ENCODE peak calls at places on chromosome 14, in four cellular contexts. I, B, Y and K are unnamed samples.

GRCh38 chr14:99774526-99775307 is 18.5 kb upstream of the EML1 start:
- DNase-seq in I (no peak), B (peak; percentile 49), Y (peak; percentile 7), K (no peak)

GRCh38 chr14:47674546-47675238 is 713 bp downstream of the MDGA2 start:
- DNase-seq in I (peak; percentile 82), B (peak; percentile 22), Y (no peak), K (no peak)

GRCh38 chr14:21867541-21867940 is 193.9 kb upstream of the OR4E1 start:
- DNase-seq in I (no peak), B (no peak), Y (no peak), K (peak; percentile 57)

GRCh38 chr14:71905031-71905430 is 27.2 kb upstream of the RGS6 start:
- DNase-seq in I (no peak), B (no peak), Y (no peak), K (no peak)

GRCh38 chr14:97248973-97249372 is 451.8 kb downstream of the VRK1 start:
- DNase-seq in I (no peak), B (no peak), Y (no peak), K (no peak)

GRCh38 chr14:23327947-23328744 is 6.9 kb downstream of the PABPN1 start:
- DNase-seq in I (peak; percentile 84), B (peak; percentile 85), Y (peak; percentile 83), K (peak; percentile 76)

GRCh38 chr14:24055971-24056799 is 4.4 kb downstream of the CARMIL3 start:
- DNase-seq in I (no peak), B (no peak), Y (no peak), K (no peak)

GRCh38 chr14:38252066-38252710 is 3.7 kb downstream of the CLEC14A start:
- DNase-seq in I (no peak), B (no peak), Y (no peak), K (no peak)

GRCh38 chr14:71532349-71532748 is 399.9 kb upstream of the RGS6 start:
- DNase-seq in I (no peak), B (no peak), Y (no peak), K (no peak)

GRCh38 chr14:74085047-74085637 is 386 bp downstream of the LIN52 start:
- DNase-seq in I (no peak), B (peak; percentile 36), Y (no peak), K (peak; percentile 34)

GRCh38 chr14:58969951-58970751 is 218.3 kb upstream of the DAAM1 start:
- DNase-seq in I (peak; percentile 79), B (no peak), Y (no peak), K (no peak)

GRCh38 chr14:95098984-95099599 is 58.2 kb downstream of the DICER1 start:
- DNase-seq in I (peak; percentile 83), B (peak; percentile 81), Y (peak; percentile 52), K (peak; percentile 45)

GRCh38 chr14:22865424-22866215 is 5.9 kb upstream of the LRP10 start:
- DNase-seq in I (peak; percentile 95), B (no peak), Y (no peak), K (no peak)

GRCh38 chr14:31880935-31881334 is 196.2 kb upstream of the ARHGAP5 start:
- DNase-seq in I (no peak), B (peak; percentile 47), Y (no peak), K (peak; percentile 46)

GRCh38 chr14:100824156-100824555 is 1.8 kb upstream of the MEG3 start:
- DNase-seq in I (peak; percentile 75), B (no peak), Y (peak; percentile 28), K (no peak)

GRCh38 chr14:93430319-93430801 is 379 bp upstream of the UNC79 start:
- DNase-seq in I (peak; percentile 88), B (peak; percentile 41), Y (no peak), K (no peak)

GRCh38 chr14:92973265-92973797 is 50.4 kb downstream of the CHGA start:
- DNase-seq in I (peak; percentile 97), B (peak; percentile 78), Y (peak; percentile 93), K (peak; percentile 78)

GRCh38 chr14:66507181-66507721 is 696 bp upstream of the GPHN start:
- DNase-seq in I (no peak), B (no peak), Y (no peak), K (no peak)

GRCh38 chr14:52259452-52259851 is 8.0 kb upstream of the PTGDR start:
- DNase-seq in I (no peak), B (no peak), Y (no peak), K (no peak)

GRCh38 chr14:94115068-94115591 is 4.6 kb downstream of the IFI27 start:
- DNase-seq in I (peak; percentile 13), B (no peak), Y (peak; percentile 57), K (no peak)

GRCh38 chr14:69712637-69713088 is 54.3 kb upstream of the SRSF5 start:
- DNase-seq in I (peak; percentile 86), B (no peak), Y (peak; percentile 47), K (peak; percentile 31)

GRCh38 chr14:55671641-55672040 is 91.6 kb downstream of the KTN1 start:
- DNase-seq in I (no peak), B (no peak), Y (no peak), K (no peak)

GRCh38 chr14:88825503-88825902 is 1.1 kb downstream of the TTC8 start:
- DNase-seq in I (no peak), B (no peak), Y (no peak), K (no peak)

GRCh38 chr14:68951051-68951797 is 27.9 kb downstream of the ACTN1 start:
- DNase-seq in I (no peak), B (peak; percentile 67), Y (peak; percentile 99), K (peak; percentile 89)

GRCh38 chr14:93538411-93538810 is 107.7 kb downstream of the UNC79 start:
- DNase-seq in I (peak; percentile 73), B (no peak), Y (no peak), K (peak; percentile 25)

GRCh38 chr14:74948228-74949175 is 6.9 kb downstream of the PGF start:
- DNase-seq in I (no peak), B (no peak), Y (no peak), K (no peak)

GRCh38 chr14:102362084-102362483 is 606 bp downstream of the CINP start:
- DNase-seq in I (no peak), B (peak; percentile 12), Y (no peak), K (peak; percentile 52)

GRCh38 chr14:99854831-99855230 is 61.6 kb downstream of the EML1 start:
- DNase-seq in I (no peak), B (no peak), Y (no peak), K (no peak)

GRCh38 chr14:60647837-60648168 is 1.5 kb downstream of the SIX1 start:
- DNase-seq in I (peak; percentile 61), B (no peak), Y (no peak), K (no peak)

GRCh38 chr14:92759300-92759678 is 10.9 kb upstream of the LGMN start:
- DNase-seq in I (peak; percentile 56), B (peak; percentile 45), Y (no peak), K (peak; percentile 14)

GRCh38 chr14:53956427-53957201 is at the start of gene BMP4:
- DNase-seq in I (peak; percentile 94), B (peak; percentile 85), Y (peak; percentile 83), K (no peak)

GRCh38 chr14:25090716-25091454 is 40.9 kb upstream of the STXBP6 start:
- DNase-seq in I (peak; percentile 57), B (peak; percentile 82), Y (no peak), K (peak; percentile 26)

GRCh38 chr14:33812596-33812995 is 138.3 kb downstream of the EGLN3 start:
- DNase-seq in I (no peak), B (no peak), Y (no peak), K (no peak)

GRCh38 chr14:56708704-56709103 is 101.6 kb downstream of the OTX2 start:
- DNase-seq in I (no peak), B (no peak), Y (no peak), K (no peak)
- H3K27ac ChIP-seq in I (no peak overlapping the region), B (no peak overlapping the region), Y (no peak overlapping the region), K (no peak overlapping the region)

DNA sequence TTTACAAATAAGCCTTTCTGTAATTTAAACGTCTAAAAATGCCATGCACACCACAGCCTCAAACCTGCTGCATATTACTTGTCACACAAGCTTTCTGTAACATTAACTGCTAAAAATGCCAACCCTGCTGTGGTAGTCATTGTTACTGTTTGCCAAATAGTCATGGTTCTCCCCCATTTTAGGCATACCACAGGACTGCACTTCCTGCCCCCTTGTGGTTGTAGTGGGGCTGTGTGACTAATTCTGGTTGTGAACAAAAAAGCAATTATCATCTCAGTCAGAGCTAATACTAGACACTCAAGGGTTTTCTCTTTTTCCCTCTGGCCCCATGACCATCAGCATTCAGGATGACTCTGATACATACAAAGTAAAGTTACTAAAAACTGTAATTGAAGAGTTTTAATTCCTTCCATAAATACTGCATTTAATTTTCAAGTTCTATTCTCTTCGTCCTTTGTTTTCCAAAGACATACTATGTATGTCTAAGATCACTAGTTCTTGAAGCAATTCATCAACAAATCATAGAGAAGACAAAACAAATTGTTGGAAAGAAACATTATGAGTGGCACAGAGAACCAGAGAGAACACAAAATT is 5.7 kb upstream of the SLC35F4 start:
- DNase-seq in I (peak; percentile 78), B (peak; percentile 34), Y (no peak), K (peak; percentile 48)
- TF ChIP-seq CTCF in I (peak; percentile 90), B (peak; percentile 56), Y (peak; percentile 33), K (peak; percentile 58)

DNA sequence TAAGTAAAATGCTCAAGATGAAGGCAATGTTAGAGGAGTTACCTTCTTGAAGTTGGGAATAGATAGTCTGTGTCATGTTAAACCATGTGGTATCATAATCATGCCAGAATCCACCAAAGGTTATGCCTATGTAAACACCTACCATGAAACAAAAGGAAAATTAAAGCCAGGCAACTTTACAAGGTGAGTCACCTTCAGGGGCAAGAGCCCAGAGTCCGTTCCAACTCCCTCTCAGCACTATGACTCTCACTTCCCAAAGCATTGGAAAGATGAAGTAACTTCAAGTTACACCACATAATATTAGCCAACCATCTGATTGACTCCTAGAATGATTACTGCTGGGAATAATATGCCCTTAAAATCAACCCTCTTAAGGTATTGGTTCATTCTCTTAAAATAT is 38.5 kb downstream of the CATSPERB start:
- DNase-seq in I (no peak), B (peak; percentile 39), Y (no peak), K (peak; percentile 73)
- H3K27ac ChIP-seq in I (no peak overlapping the region), B (no peak overlapping the region), Y (no peak overlapping the region), K (no peak overlapping the region)

DNA sequence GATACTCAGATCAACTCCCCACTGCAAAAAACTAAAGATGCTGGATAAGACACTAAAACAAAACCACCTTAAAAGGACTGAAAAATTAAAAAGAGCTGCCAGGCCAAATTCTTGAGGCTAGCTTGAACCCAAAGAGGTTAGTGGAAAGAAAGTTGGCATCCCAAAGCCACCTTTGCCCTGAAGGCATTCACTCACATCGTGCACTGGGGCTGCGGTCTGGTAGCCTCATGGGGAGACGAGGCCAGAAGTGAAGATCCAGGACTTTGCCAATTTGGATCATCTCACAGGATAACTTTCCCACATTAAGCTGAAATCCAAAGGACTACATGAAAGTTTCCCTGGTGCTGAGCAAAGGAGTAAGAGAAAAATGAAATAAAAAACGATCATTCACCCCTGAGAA is 63.9 kb downstream of the EFCAB11 start:
- DNase-seq in I (no peak), B (no peak), Y (no peak), K (no peak)
- TF ChIP-seq CTCF in I (no peak), B (no peak), Y (no peak), K (no peak)

DNA sequence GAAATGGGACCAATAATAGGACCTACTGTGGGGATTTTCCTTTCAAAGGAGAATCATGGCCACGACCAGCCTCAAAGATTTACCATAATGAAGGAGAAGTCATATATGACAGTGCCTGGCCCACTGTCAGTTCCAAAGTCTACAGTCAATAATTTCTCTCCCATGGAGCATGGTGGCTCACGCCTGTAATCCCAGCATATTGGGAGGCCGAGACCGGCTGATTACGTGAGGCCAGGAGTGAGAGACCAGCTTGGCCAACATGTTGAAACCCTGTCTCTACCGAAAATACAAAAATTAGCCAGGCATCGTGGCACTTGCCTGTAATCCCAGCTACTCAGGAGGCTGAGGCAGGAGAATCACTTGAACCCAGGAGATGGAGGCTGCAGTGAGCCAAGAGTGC is 13.8 kb downstream of the IRF2BPL start:
- DNase-seq in I (no peak), B (no peak), Y (no peak), K (no peak)
- H3K27ac ChIP-seq in I (peak overlapping the region; percentile 96), B (peak overlapping the region; percentile 44), Y (peak overlapping the region; percentile 10), K (peak overlapping the region; percentile 42)